ENCODE peak calls at places on chromosome 17, in four cellular contexts. W, N, P and I are unnamed samples.
A peak's percentile ranks its signal among the peaks of the same experiment; 100 is the strongest.

GRCh38 chr17:33038740-33039139 is 47.1 kb downstream of the SPACA3 start:
- DNase-seq in W (peak; percentile 57), N (peak; percentile 76), P (no peak), I (peak; percentile 27)

GRCh38 chr17:55271223-55271571 is 6.4 kb downstream of the HLF start:
- DNase-seq in W (no peak), N (no peak), P (no peak), I (no peak)

GRCh38 chr17:13362341-13363122 is 239.2 kb downstream of the HS3ST3A1 start:
- DNase-seq in W (no peak), N (no peak), P (no peak), I (no peak)

GRCh38 chr17:31597646-31598387 is 206.3 kb downstream of the RAB11FIP4 start:
- DNase-seq in W (no peak), N (no peak), P (no peak), I (no peak)

GRCh38 chr17:45270828-45271418 is 9.0 kb upstream of the SPATA32 start:
- DNase-seq in W (peak; percentile 68), N (peak; percentile 79), P (no peak), I (peak; percentile 29)

GRCh38 chr17:28057731-28058246 is 15.3 kb downstream of the NLK start:
- DNase-seq in W (no peak), N (no peak), P (no peak), I (peak; percentile 15)

GRCh38 chr17:4980644-4981216 is 6.7 kb downstream of the CAMTA2 start:
- DNase-seq in W (peak; percentile 73), N (peak; percentile 66), P (no peak), I (peak; percentile 45)

GRCh38 chr17:79667746-79668145 is 56.9 kb upstream of the RBFOX3 start:
- DNase-seq in W (no peak), N (no peak), P (no peak), I (no peak)

GRCh38 chr17:18371455-18371854 is 6.1 kb upstream of the EVPLL start:
- DNase-seq in W (no peak), N (no peak), P (no peak), I (no peak)

GRCh38 chr17:28189667-28190066 is 129.3 kb upstream of the TMEM97 start:
- DNase-seq in W (no peak), N (no peak), P (no peak), I (peak; percentile 69)

GRCh38 chr17:62637809-62638208 is 10.3 kb downstream of the MRC2 start:
- DNase-seq in W (no peak), N (no peak), P (no peak), I (no peak)

GRCh38 chr17:73598131-73598680 is 46.0 kb downstream of the SDK2 start:
- DNase-seq in W (no peak), N (no peak), P (no peak), I (no peak)

GRCh38 chr17:3976675-3977171 is 12.5 kb upstream of the ATP2A3 start:
- DNase-seq in W (no peak), N (no peak), P (peak; percentile 36), I (no peak)

GRCh38 chr17:45940826-45941225 is 46.5 kb downstream of the MAPT start:
- DNase-seq in W (no peak), N (no peak), P (peak; percentile 80), I (no peak)

GRCh38 chr17:17702821-17703607 is 21.8 kb downstream of the RAI1 start:
- DNase-seq in W (no peak), N (peak; percentile 55), P (no peak), I (peak; percentile 42)

GRCh38 chr17:55731586-55732250 is 9.1 kb upstream of the TMEM100 start:
- DNase-seq in W (no peak), N (peak; percentile 17), P (peak; percentile 75), I (no peak)

GRCh38 chr17:58060596-58061191 is 22.5 kb upstream of the DYNLL2 start:
- DNase-seq in W (no peak), N (no peak), P (no peak), I (no peak)

GRCh38 chr17:33858682-33859081 is 396.4 kb upstream of the CCL2 start:
- DNase-seq in W (no peak), N (peak; percentile 40), P (no peak), I (peak; percentile 32)

GRCh38 chr17:37220609-37220953 is 155.2 kb upstream of the C17orf78 start:
- DNase-seq in W (no peak), N (no peak), P (no peak), I (peak; percentile 24)

GRCh38 chr17:81794509-81794908 is 9.4 kb upstream of the GCGR start:
- DNase-seq in W (no peak), N (no peak), P (no peak), I (no peak)

GRCh38 chr17:8836821-8837426 is 30.6 kb downstream of the PIK3R6 start:
- DNase-seq in W (no peak), N (no peak), P (peak; percentile 5), I (no peak)

GRCh38 chr17:36124879-36125824 is 21.5 kb downstream of the CCL4 start:
- DNase-seq in W (no peak), N (no peak), P (no peak), I (peak; percentile 45)

GRCh38 chr17:60720763-60721531 is 43.3 kb downstream of the BCAS3 start:
- DNase-seq in W (peak; percentile 63), N (peak; percentile 58), P (peak; percentile 25), I (peak; percentile 80)

GRCh38 chr17:16820161-16820877 is 130.3 kb downstream of the CCDC144A start:
- DNase-seq in W (no peak), N (no peak), P (peak; percentile 44), I (no peak)

GRCh38 chr17:82648761-82649474 is 674 bp upstream of the WDR45B start:
- DNase-seq in W (no peak), N (peak; percentile 89), P (peak; percentile 56), I (peak; percentile 72)

GRCh38 chr17:18002171-18002570 is 29.5 kb downstream of the DRC3 start:
- DNase-seq in W (no peak), N (no peak), P (no peak), I (no peak)

GRCh38 chr17:20072692-20072992 is 63.5 kb downstream of the SPECC1 start:
- DNase-seq in W (no peak), N (no peak), P (no peak), I (no peak)

GRCh38 chr17:80096531-80097306 is 4.7 kb upstream of the GAA start:
- DNase-seq in W (no peak), N (no peak), P (no peak), I (no peak)

GRCh38 chr17:47949197-47949759 is 7.9 kb downstream of the PNPO start:
- DNase-seq in W (peak; percentile 80), N (peak; percentile 90), P (peak; percentile 77), I (peak; percentile 91)
- TF ChIP-seq POLR2A in W (no peak), N (no peak), P (no peak), I (no peak)

DNA sequence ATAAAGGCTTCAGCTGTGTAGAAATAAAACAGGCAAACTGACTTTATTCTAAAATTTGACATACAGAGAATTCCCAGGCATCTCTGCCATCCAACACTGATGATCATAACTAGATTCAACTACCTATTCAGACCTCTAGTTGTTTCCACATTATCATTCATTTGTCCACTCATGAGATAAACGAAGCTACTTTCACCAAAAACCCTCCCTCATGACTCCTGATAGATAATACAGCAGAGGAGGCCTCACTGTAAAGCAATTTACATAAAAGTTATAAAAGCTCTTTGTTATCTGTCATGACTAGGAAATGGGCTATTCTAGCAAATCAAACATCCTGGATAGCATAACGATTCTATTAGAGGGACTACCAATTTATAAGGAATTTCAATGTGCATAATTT is 19.6 kb upstream of the RFFL start:
- DNase-seq in W (no peak), N (no peak), P (no peak), I (peak; percentile 27)
- TF ChIP-seq POLR2A in W (no peak), N (no peak), P (no peak), I (no peak)

GRCh38 chr17:21390294-21390693 is 14.1 kb downstream of the KCNJ12 start:
- DNase-seq in W (no peak), N (no peak), P (no peak), I (no peak)
- TF ChIP-seq POLR2A in W (no peak), N (no peak), P (no peak), I (no peak)

GRCh38 chr17:40945414-40945813 is 8.0 kb upstream of the KRT23 start:
- DNase-seq in W (no peak), N (no peak), P (no peak), I (no peak)

GRCh38 chr17:40951011-40951622 is 13.7 kb upstream of the KRT23 start:
- DNase-seq in W (no peak), N (no peak), P (no peak), I (no peak)

GRCh38 chr17:40950176-40950575 is 12.7 kb upstream of the KRT23 start:
- DNase-seq in W (no peak), N (no peak), P (no peak), I (no peak)

GRCh38 chr17:40949406-40949805 is 12.0 kb upstream of the KRT23 start:
- DNase-seq in W (no peak), N (no peak), P (no peak), I (no peak)

GRCh38 chr17:40947929-40948328 is 10.5 kb upstream of the KRT23 start:
- DNase-seq in W (no peak), N (no peak), P (no peak), I (no peak)
- TF ChIP-seq POLR2A in W (no peak), N (no peak), P (no peak), I (no peak)

GRCh38 chr17:76493505-76494167 is 7.6 kb downstream of the RHBDF2 start:
- DNase-seq in W (no peak), N (no peak), P (no peak), I (no peak)
- TF ChIP-seq POLR2A in W (no peak), N (no peak), P (no peak), I (no peak)

DNA sequence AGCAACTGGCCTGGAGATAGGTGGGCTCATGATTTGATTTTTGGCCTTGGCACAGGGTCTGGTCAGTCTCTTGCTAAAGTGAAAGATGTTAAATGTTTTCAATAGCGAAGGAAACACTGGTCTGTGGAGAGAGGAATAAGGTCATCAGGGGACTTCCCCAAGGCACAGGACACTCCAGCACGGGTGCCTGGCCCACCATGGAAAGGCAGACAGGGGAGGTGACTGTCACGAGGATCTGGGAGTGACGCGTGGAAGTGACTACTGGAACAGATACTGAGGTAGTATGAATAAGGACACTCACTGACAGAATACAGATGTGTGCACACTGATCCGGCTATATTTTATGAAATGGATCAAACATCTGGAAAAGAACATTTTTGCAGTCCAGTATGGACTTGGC is 16.7 kb upstream of the ICAM2 start:
- DNase-seq in W (no peak), N (no peak), P (no peak), I (no peak)
- TF ChIP-seq POLR2A in W (no peak), N (no peak), P (no peak), I (no peak)